ENCODE peak calls at places on chromosome 6, in eight cellular contexts. O, T, S, V, A, G, L and P are unnamed samples.

GRCh38 chr6:130560231-130560630 is 194.4 kb downstream of the TMEM200A start:
- DNase-seq in V (no peak), A (peak; percentile 6), T (no peak), G (peak; percentile 54), L (no peak), S (no peak), O (no peak), P (peak; percentile 12)

GRCh38 chr6:101663099-101663498 is 269.6 kb downstream of the GRIK2 start:
- DNase-seq in T (no peak), G (no peak), A (no peak), V (no peak), O (no peak), S (no peak), L (no peak), P (no peak)

GRCh38 chr6:158009935-158010585 is 28.4 kb downstream of the SYNJ2 start:
- DNase-seq in T (no peak), L (no peak), O (no peak), G (no peak), A (no peak), V (no peak), S (no peak), P (no peak)

GRCh38 chr6:154386848-154387717 is 30.5 kb upstream of the IPCEF1 start:
- DNase-seq in S (no peak), T (no peak), O (no peak), V (no peak), A (peak; percentile 93), G (peak; percentile 90), L (no peak), P (peak; percentile 84)

GRCh38 chr6:127069659-127070279 is 48.7 kb upstream of the RSPO3 start:
- DNase-seq in S (no peak), G (peak; percentile 59), V (peak; percentile 6), T (no peak), A (peak; percentile 31), L (no peak), O (no peak), P (peak; percentile 27)

GRCh38 chr6:127190552-127190951 is 72.1 kb downstream of the RSPO3 start:
- DNase-seq in G (peak; percentile 53), A (peak; percentile 37), S (no peak), L (no peak), V (peak; percentile 23), T (peak; percentile 57), O (no peak), P (peak; percentile 54)

GRCh38 chr6:137804647-137805046 is 62.4 kb upstream of the TNFAIP3 start:
- DNase-seq in T (no peak), O (no peak), A (no peak), S (no peak), G (peak; percentile 72), V (no peak), L (no peak), P (no peak)

GRCh38 chr6:54618597-54618996 is 228.0 kb upstream of the FAM83B start:
- DNase-seq in T (no peak), G (no peak), V (no peak), L (no peak), O (no peak), S (no peak), A (no peak), P (peak; percentile 2)

GRCh38 chr6:167679137-167679736 is 147.5 kb upstream of the AFDN start:
- DNase-seq in G (no peak), T (no peak), V (no peak), S (no peak), L (no peak), O (no peak), A (no peak), P (no peak)

GRCh38 chr6:72865467-72865866 is 243.6 kb downstream of the KCNQ5 start:
- DNase-seq in V (no peak), T (no peak), A (peak; percentile 76), O (no peak), L (no peak), G (peak; percentile 30), S (no peak), P (peak; percentile 22)

GRCh38 chr6:1641391-1641790 is 31.7 kb downstream of the FOXC1 start:
- DNase-seq in G (no peak), A (no peak), V (no peak), L (no peak), S (no peak), O (no peak), T (no peak), P (no peak)

GRCh38 chr6:72739368-72739779 is 117.5 kb downstream of the KCNQ5 start:
- DNase-seq in O (no peak), G (no peak), T (peak; percentile 36), A (no peak), S (no peak), V (no peak), L (no peak), P (no peak)

GRCh38 chr6:83884523-83884922 is 25.0 kb downstream of the CYB5R4 start:
- DNase-seq in L (no peak), A (peak; percentile 62), V (peak; percentile 30), O (no peak), G (peak; percentile 47), T (peak; percentile 65), S (no peak), P (peak; percentile 55)

GRCh38 chr6:36427781-36428345 is 14.8 kb downstream of the PXT1 start:
- DNase-seq in V (no peak), A (peak; percentile 66), T (peak; percentile 5), O (no peak), L (no peak), S (peak; percentile 34), G (no peak), P (peak; percentile 45)

GRCh38 chr6:155026366-155027045 is 31.4 kb downstream of the TIAM2 start:
- DNase-seq in O (no peak), L (no peak), S (peak; percentile 49), V (no peak), G (peak; percentile 90), T (no peak), A (peak; percentile 93), P (peak; percentile 80)

GRCh38 chr6:15754035-15754705 is 91.3 kb upstream of the DTNBP1 start:
- DNase-seq in L (no peak), S (peak; percentile 30), V (no peak), O (no peak), G (peak; percentile 40), T (peak; percentile 7), A (peak; percentile 90), P (peak; percentile 66)

GRCh38 chr6:143732539-143732938 is 54.8 kb downstream of the PHACTR2 start:
- DNase-seq in V (no peak), L (no peak), S (no peak), A (no peak), O (no peak), G (no peak), T (peak; percentile 85), P (no peak)

GRCh38 chr6:154882107-154882506 is 113.0 kb upstream of the TIAM2 start:
- DNase-seq in V (no peak), G (peak; percentile 31), A (no peak), O (no peak), L (no peak), T (no peak), S (no peak), P (no peak)

GRCh38 chr6:408599-409102 is 17.1 kb downstream of the IRF4 start:
- DNase-seq in S (peak; percentile 81), A (peak; percentile 12), O (no peak), G (peak; percentile 37), L (no peak), T (peak; percentile 20), V (no peak), P (peak; percentile 69)

GRCh38 chr6:148657053-148657452 is 89.8 kb upstream of the UST start:
- DNase-seq in A (peak; percentile 43), L (no peak), T (peak; percentile 99), V (no peak), O (no peak), S (no peak), G (no peak), P (peak; percentile 92)

GRCh38 chr6:115706324-115706723 is 354.4 kb downstream of the FRK start:
- DNase-seq in S (no peak), V (no peak), T (no peak), O (no peak), A (no peak), G (no peak), L (no peak), P (no peak)

GRCh38 chr6:105882833-105883232 is 203.3 kb upstream of the PRDM1 start:
- DNase-seq in L (no peak), S (no peak), A (peak; percentile 32), O (no peak), T (no peak), G (no peak), V (no peak), P (no peak)

GRCh38 chr6:6414946-6415345 is 94.5 kb upstream of the F13A1 start:
- DNase-seq in V (no peak), S (no peak), T (no peak), L (no peak), G (no peak), A (no peak), O (no peak), P (no peak)

GRCh38 chr6:132199343-132199742 is 201.9 kb downstream of the MOXD1 start:
- DNase-seq in S (no peak), V (no peak), A (peak; percentile 79), L (no peak), G (peak; percentile 89), O (no peak), T (no peak), P (no peak)

GRCh38 chr6:16355238-16355637 is 116.9 kb downstream of the GMPR start:
- DNase-seq in V (no peak), L (no peak), S (no peak), O (no peak), A (no peak), T (no peak), G (no peak), P (no peak)